ENCODE peak calls at places on chromosomes 12 and 14, in ten cellular contexts. Y, E, J, T, B, S, X, F, K and D are unnamed samples.

GRCh38 chr14:71776463-71777359 is 155.5 kb upstream of the RGS6 start:
- DNase-seq in B (no peak), K (peak), T (no peak), Y (no peak), F (no peak), X (no peak), S (no peak), E (peak), J (no peak), D (no peak)

GRCh38 chr14:33393895-33394405 is 455.3 kb downstream of the NPAS3 start:
- DNase-seq in E (no peak), T (no peak), K (no peak), Y (no peak), F (no peak), X (no peak), S (no peak), J (no peak), B (no peak), D (no peak)

GRCh38 chr14:24072881-24073877 is 1.8 kb downstream of the CPNE6 start:
- DNase-seq in T (no peak), F (no peak), J (no peak), S (no peak), Y (no peak), E (no peak), K (no peak), B (peak), X (no peak), D (no peak)

GRCh38 chr14:105709281-105710118 is 183.1 kb downstream of the TMEM121 start:
- DNase-seq in K (no peak), Y (no peak), X (no peak), T (no peak), J (no peak), F (peak), S (no peak), E (no peak), B (no peak), D (no peak)

GRCh38 chr12:132227156-132227555 is 82.9 kb downstream of the NOC4L start:
- DNase-seq in F (no peak), S (no peak), J (no peak), T (no peak), X (no peak), E (no peak), K (no peak), Y (no peak), B (no peak), D (no peak)

GRCh38 chr12:13046914-13047472 is 2.8 kb downstream of the FAM234B start:
- DNase-seq in J (no peak), Y (no peak), T (no peak), E (no peak), F (no peak), K (no peak), X (no peak), S (no peak), B (no peak), D (no peak)

GRCh38 chr12:88493651-88494050 is 86.6 kb downstream of the KITLG start:
- DNase-seq in S (no peak), F (no peak), T (no peak), B (no peak), X (no peak), E (peak), K (peak), Y (no peak), J (no peak), D (no peak)

GRCh38 chr14:68104518-68104917 is 284.9 kb downstream of the RAD51B start:
- DNase-seq in E (peak), Y (no peak), K (peak), B (no peak), X (peak), F (no peak), T (no peak), J (peak), S (peak), D (peak)

GRCh38 chr12:93245543-93245942 is 132.2 kb upstream of the NUDT4 start:
- DNase-seq in F (no peak), B (no peak), K (no peak), T (no peak), Y (no peak), S (no peak), E (no peak), J (no peak), X (no peak), D (no peak)

GRCh38 chr12:113268621-113269020 is 47.4 kb downstream of the TPCN1 start:
- DNase-seq in F (no peak), J (no peak), E (no peak), T (no peak), X (no peak), B (no peak), S (no peak), K (no peak), Y (no peak), D (no peak)

GRCh38 chr12:92134638-92135274 is 10.9 kb downstream of the BTG1 start:
- DNase-seq in X (no peak), K (peak), Y (no peak), F (no peak), S (no peak), J (peak), B (no peak), T (no peak), E (peak), D (no peak)

GRCh38 chr12:73531752-73532151 is 1005.9 kb upstream of the ATXN7L3B start:
- DNase-seq in S (no peak), K (no peak), B (no peak), T (no peak), F (no peak), E (no peak), Y (no peak), X (no peak), J (no peak), D (no peak)

GRCh38 chr12:87815738-87816137 is 213.5 kb downstream of the C12orf50 start:
- DNase-seq in J (no peak), T (no peak), Y (peak), K (no peak), S (no peak), X (no peak), F (no peak), E (no peak), B (peak), D (no peak)

GRCh38 chr14:93007225-93007997 is 84.5 kb downstream of the CHGA start:
- DNase-seq in F (no peak), B (peak), Y (no peak), K (peak), S (peak), E (peak), J (peak), X (peak), T (peak), D (peak)

GRCh38 chr14:70067810-70068209 is 120.9 kb downstream of the SLC8A3 start:
- DNase-seq in B (no peak), F (no peak), X (no peak), Y (no peak), J (no peak), T (no peak), K (no peak), E (no peak), S (no peak), D (no peak)

GRCh38 chr12:57522887-57523705 is 472 bp downstream of the MBD6 start:
- DNase-seq in J (no peak), X (peak), T (peak), S (peak), Y (peak), K (peak), F (peak), E (peak), B (peak), D (no peak)

GRCh38 chr14:73526036-73526984 is 10.6 kb upstream of the ACOT1 start:
- DNase-seq in B (peak), K (peak), Y (peak), F (peak), S (no peak), X (no peak), T (no peak), E (peak), J (no peak), D (no peak)

GRCh38 chr14:29743566-29743965 is 184.1 kb downstream of the PRKD1 start:
- DNase-seq in E (no peak), J (no peak), Y (no peak), B (peak), K (no peak), X (no peak), S (no peak), T (no peak), F (no peak), D (no peak)

GRCh38 chr12:56631790-56632700 is 1.9 kb upstream of the BAZ2A start:
- DNase-seq in F (peak), E (peak), S (peak), J (no peak), K (peak), B (peak), X (peak), Y (peak), T (peak), D (no peak)

GRCh38 chr12:101857043-101857558 is 20.3 kb upstream of the DRAM1 start:
- DNase-seq in X (peak), T (no peak), S (peak), J (peak), K (peak), B (no peak), Y (no peak), F (no peak), E (peak), D (peak)

GRCh38 chr14:28542040-28542439 is 224.5 kb upstream of the FOXG1 start:
- DNase-seq in S (no peak), E (peak), Y (no peak), F (no peak), X (no peak), J (no peak), K (peak), T (no peak), B (no peak), D (no peak)

GRCh38 chr12:111764120-111764821 is 2.5 kb upstream of the ALDH2 start:
- DNase-seq in F (no peak), K (no peak), B (no peak), X (no peak), E (no peak), T (no peak), S (no peak), J (no peak), Y (no peak), D (no peak)

GRCh38 chr12:21614510-21614909 is 9.9 kb upstream of the GYS2 start:
- DNase-seq in X (no peak), B (no peak), F (no peak), T (no peak), S (no peak), J (no peak), K (no peak), E (no peak), Y (no peak), D (no peak)

GRCh38 chr14:64692597-64693350 is 11.4 kb upstream of the PLEKHG3 start:
- DNase-seq in K (peak), T (peak), B (no peak), J (no peak), Y (no peak), E (no peak), F (no peak), S (no peak), X (no peak), D (no peak)

GRCh38 chr14:78690836-78691235 is 520.7 kb downstream of the NRXN3 start:
- DNase-seq in F (no peak), X (no peak), S (no peak), B (no peak), T (no peak), K (peak), Y (no peak), E (peak), J (no peak), D (no peak)

GRCh38 chr14:66596241-66596985 is 88.5 kb downstream of the GPHN start:
- DNase-seq in X (no peak), K (no peak), T (no peak), S (no peak), E (no peak), J (no peak), Y (no peak), B (no peak), F (peak), D (no peak)

GRCh38 chr14:102140750-102141145 is 1.1 kb downstream of the WDR20 start:
- DNase-seq in X (no peak), J (no peak), K (peak), E (peak), T (no peak), S (no peak), B (no peak), Y (no peak), F (no peak), D (no peak)

GRCh38 chr12:124026755-124027745 is 54.0 kb downstream of the ZNF664 start:
- DNase-seq in B (no peak), S (peak), E (peak), Y (no peak), J (no peak), X (no peak), T (no peak), F (no peak), K (no peak), D (no peak)

GRCh38 chr14:99522934-99523660 is 41.9 kb downstream of the CCNK start:
- DNase-seq in X (no peak), F (no peak), J (no peak), E (peak), Y (no peak), K (no peak), S (no peak), T (no peak), B (peak), D (no peak)

GRCh38 chr12:51832708-51833107 is 15.8 kb downstream of the FIGNL2 start:
- DNase-seq in S (no peak), B (no peak), F (no peak), T (no peak), Y (no peak), J (no peak), K (no peak), E (no peak), X (no peak), D (no peak)

GRCh38 chr14:68926236-68926635 is 52.9 kb downstream of the ACTN1 start:
- DNase-seq in E (no peak), Y (no peak), K (no peak), J (no peak), T (no peak), F (no peak), X (peak), B (no peak), S (no peak), D (no peak)

GRCh38 chr14:25049127-25049558 is 804 bp downstream of the STXBP6 start:
- DNase-seq in X (no peak), Y (no peak), K (peak), F (no peak), B (peak), T (peak), J (no peak), S (no peak), E (peak), D (no peak)

GRCh38 chr12:48105321-48105866 is 485 bp downstream of the SENP1 start:
- DNase-seq in B (no peak), Y (no peak), T (no peak), E (no peak), K (no peak), J (no peak), S (peak), X (no peak), F (no peak), D (no peak)

GRCh38 chr12:48000878-48001321 is 3.4 kb downstream of the COL2A1 start:
- DNase-seq in S (peak), T (no peak), J (peak), B (peak), Y (no peak), K (peak), E (peak), F (no peak), X (peak), D (peak)

DNA sequence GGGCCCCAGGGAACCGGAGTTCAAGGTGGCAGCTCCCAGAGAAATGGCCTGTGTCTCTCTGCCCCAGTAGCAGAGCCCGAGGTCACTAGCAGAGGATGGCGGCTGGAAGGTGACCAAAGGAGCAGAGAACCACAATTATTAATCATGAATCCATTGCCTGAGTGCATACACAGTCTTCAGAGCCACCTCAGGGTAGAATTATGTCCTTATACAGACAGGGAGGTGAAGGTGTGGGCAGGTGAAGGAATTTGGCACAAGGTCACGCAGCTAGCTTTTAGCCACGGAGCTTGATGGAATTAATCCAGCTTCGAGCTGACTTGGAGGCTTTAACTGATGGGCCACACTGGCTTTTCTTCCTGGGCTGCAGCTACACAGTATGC is 93.2 kb downstream of the LRRC74A start:
- DNase-seq in J (no peak), T (no peak), F (no peak), Y (no peak), E (no peak), K (no peak), S (no peak), B (peak), X (no peak), D (no peak)
- H3K4me3 ChIP-seq in J (no peak), T (no peak), F (no peak), Y (no peak), E (no peak), K (peak), S (no peak), B (no peak), X (no peak), D (peak)

GRCh38 chr14:22225526-22226133 is 363.4 kb downstream of the DAD1 start:
- DNase-seq in F (no peak), J (no peak), S (peak), T (no peak), K (peak), E (peak), Y (no peak), X (no peak), B (no peak), D (peak)

GRCh38 chr14:22226381-22226780 is 362.6 kb downstream of the DAD1 start:
- DNase-seq in F (no peak), J (no peak), K (no peak), T (no peak), E (no peak), B (no peak), S (peak), X (peak), Y (no peak), D (no peak)

GRCh38 chr14:22220427-22220826 is 368.6 kb downstream of the DAD1 start:
- DNase-seq in K (peak), F (no peak), B (no peak), J (no peak), T (no peak), Y (no peak), E (peak), S (no peak), X (no peak), D (no peak)

GRCh38 chr14:22218729-22219128 is 370.3 kb downstream of the DAD1 start:
- DNase-seq in Y (no peak), B (no peak), X (no peak), E (no peak), F (no peak), T (no peak), K (no peak), J (no peak), S (no peak), D (no peak)

GRCh38 chr14:22221508-22221907 is 367.5 kb downstream of the DAD1 start:
- DNase-seq in T (no peak), X (peak), F (no peak), K (peak), S (peak), Y (no peak), E (peak), B (no peak), J (no peak), D (no peak)
- TF ChIP-seq CTCF in T (no peak), X (peak), F (peak), K (peak), S (peak), Y (no peak), E (peak), B (no peak), J (peak), D (peak)

GRCh38 chr14:48005986-48006385 is 330.6 kb upstream of the MDGA2 start:
- DNase-seq in T (no peak), J (no peak), S (no peak), X (no peak), K (no peak), E (no peak), F (no peak), Y (no peak), B (no peak), D (no peak)

DNA sequence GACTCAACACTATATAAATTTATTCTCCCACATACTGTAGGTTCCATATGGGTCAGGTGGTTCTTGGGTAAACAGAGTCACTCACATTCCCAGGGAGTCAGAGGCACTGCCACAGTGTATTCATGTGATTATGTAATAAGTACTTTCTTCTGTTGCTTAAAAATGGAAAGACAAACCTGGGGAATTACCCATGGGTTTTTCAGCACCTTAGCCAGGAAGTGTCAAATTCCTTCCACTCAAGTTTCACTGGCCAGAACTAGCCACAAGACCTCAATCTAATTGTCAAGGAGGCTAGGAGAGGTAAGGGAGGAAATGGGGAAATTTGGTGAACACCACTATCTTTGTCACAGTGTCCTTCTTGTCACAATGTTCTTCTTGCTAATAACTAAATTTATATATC is 333.2 kb upstream of the MDGA2 start:
- DNase-seq in X (no peak), Y (no peak), E (no peak), K (no peak), T (no peak), F (no peak), S (no peak), B (no peak), J (no peak), D (no peak)
- H3K4me3 ChIP-seq in X (no peak), Y (no peak), E (no peak), K (no peak), T (no peak), F (no peak), S (no peak), B (no peak), J (no peak), D (no peak)

DNA sequence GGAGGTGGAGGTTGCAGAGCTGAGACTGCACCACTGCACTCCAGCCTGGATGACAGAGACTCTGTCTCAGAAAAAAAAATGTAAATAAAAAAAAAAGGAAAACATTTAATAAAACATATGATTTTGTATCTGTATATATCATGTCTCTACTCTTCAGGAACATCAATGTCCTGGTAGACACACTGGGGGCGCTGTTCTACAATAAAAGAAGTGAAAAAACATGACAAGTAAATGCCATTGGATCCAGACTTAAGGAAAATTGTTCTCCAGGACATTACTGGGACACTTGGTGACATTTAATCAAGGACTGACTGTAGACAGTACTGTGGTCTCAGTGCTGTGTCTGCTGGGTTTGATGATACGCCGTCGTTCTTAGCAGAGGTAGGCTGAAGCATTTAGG is 15.5 kb upstream of the KLC1 start:
- DNase-seq in F (no peak), T (no peak), B (no peak), J (no peak), K (no peak), X (no peak), S (no peak), E (no peak), Y (no peak), D (no peak)
- TF ChIP-seq CTCF in F (no peak), T (no peak), B (no peak), J (no peak), K (no peak), X (peak), S (peak), E (no peak), Y (peak), D (peak)